ENCODE peak calls at places on chromosomes 7 and 10, in five cellular contexts. F is PC-3, R is BJ, D is sigmoid colon, B is endodermal cell. E is an unnamed sample.
A peak's percentile ranks its signal among the peaks of the same experiment; 100 is the strongest.

GRCh38 chr7:3300221-3300650 is 816 bp upstream of the SDK1 start:
- DNase-seq in F (peak; percentile 4), R (no peak), D (peak; percentile 71), B (peak; percentile 73), E (no peak)

GRCh38 chr10:14604181-14605142 is 170.2 kb downstream of the FAM107B start:
- DNase-seq in F (peak; percentile 69), R (no peak), D (peak; percentile 90), B (peak; percentile 76), E (peak; percentile 69)

GRCh38 chr7:27606270-27607209 is 56.1 kb downstream of the HIBADH start:
- DNase-seq in F (peak; percentile 90), R (peak; percentile 51), D (no peak), B (no peak), E (peak; percentile 26)

GRCh38 chr7:134288265-134288664 is 28.5 kb downstream of the SLC35B4 start:
- DNase-seq in F (no peak), R (no peak), D (no peak), B (no peak), E (peak; percentile 42)

GRCh38 chr7:157503229-157503628 is 166.4 kb downstream of the DNAJB6 start:
- DNase-seq in F (no peak), R (no peak), D (peak; percentile 7), B (peak; percentile 5), E (no peak)

GRCh38 chr7:83930262-83930661 is 264.3 kb downstream of the SEMA3A start:
- DNase-seq in F (no peak), R (no peak), D (no peak), B (no peak), E (no peak)

GRCh38 chr7:43700059-43700501 is 29.2 kb downstream of the COA1 start:
- DNase-seq in F (peak; percentile 80), R (no peak), D (no peak), B (no peak), E (peak; percentile 65)

GRCh38 chr10:132331259-132331955 is 586 bp upstream of the LRRC27 start:
- DNase-seq in F (peak; percentile 6), R (no peak), D (no peak), B (no peak), E (no peak)

GRCh38 chr7:155394413-155394812 is 63.5 kb upstream of the EN2 start:
- DNase-seq in F (no peak), R (no peak), D (no peak), B (no peak), E (no peak)

GRCh38 chr7:44104880-44105771 is 981 bp downstream of the AEBP1 start:
- DNase-seq in F (no peak), R (peak; percentile 43), D (peak; percentile 82), B (peak; percentile 72), E (peak; percentile 59)

GRCh38 chr10:60573342-60573741 is 183.7 kb upstream of the ANK3 start:
- DNase-seq in F (no peak), R (no peak), D (no peak), B (peak; percentile 56), E (no peak)

GRCh38 chr10:116274141-116274861 is 1.3 kb upstream of the GFRA1 start:
- DNase-seq in F (no peak), R (no peak), D (no peak), B (peak; percentile 81), E (no peak)
- TF ChIP-seq CTCF in F (no peak), R (peak; percentile 29), D (no peak), B (peak; percentile 17), E (no peak)

GRCh38 chr10:67663449-67664087 is 32.4 kb downstream of the CTNNA3 start:
- DNase-seq in F (no peak), R (no peak), D (no peak), B (peak; percentile 51), E (no peak)

GRCh38 chr10:67665491-67665890 is 30.5 kb downstream of the CTNNA3 start:
- DNase-seq in F (peak; percentile 87), R (no peak), D (no peak), B (peak; percentile 50), E (peak; percentile 11)

GRCh38 chr10:67666416-67667043 is 29.5 kb downstream of the CTNNA3 start:
- DNase-seq in F (peak; percentile 84), R (no peak), D (no peak), B (no peak), E (peak; percentile 24)

GRCh38 chr10:67662415-67662814 is 33.6 kb downstream of the CTNNA3 start:
- DNase-seq in F (no peak), R (no peak), D (no peak), B (no peak), E (no peak)

DNA sequence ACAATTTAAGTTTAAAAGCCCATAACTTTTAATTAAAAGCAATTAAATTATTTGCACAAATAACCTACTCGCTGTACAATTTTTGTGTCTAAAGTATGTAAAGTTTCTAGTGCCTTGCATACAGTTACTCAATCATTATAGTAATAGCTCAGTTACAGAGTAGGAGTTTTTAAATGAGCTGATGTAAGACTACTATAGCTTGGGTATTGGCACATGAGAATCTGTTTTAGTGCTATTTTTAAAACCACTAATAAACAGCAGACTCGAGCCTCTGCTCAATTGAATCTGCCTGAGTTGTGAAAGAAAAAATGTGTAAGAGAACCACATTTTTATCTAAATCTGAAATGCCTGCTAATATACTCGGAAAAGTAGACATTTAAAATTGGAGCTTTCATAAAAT is 31.1 kb downstream of the CTNNA3 start:
- DNase-seq in F (no peak), R (no peak), D (no peak), B (no peak), E (no peak)
- H3K4me3 ChIP-seq in F (no peak overlapping the region), R (no peak overlapping the region), D (no peak overlapping the region), B (no peak overlapping the region), E (no peak overlapping the region)

DNA sequence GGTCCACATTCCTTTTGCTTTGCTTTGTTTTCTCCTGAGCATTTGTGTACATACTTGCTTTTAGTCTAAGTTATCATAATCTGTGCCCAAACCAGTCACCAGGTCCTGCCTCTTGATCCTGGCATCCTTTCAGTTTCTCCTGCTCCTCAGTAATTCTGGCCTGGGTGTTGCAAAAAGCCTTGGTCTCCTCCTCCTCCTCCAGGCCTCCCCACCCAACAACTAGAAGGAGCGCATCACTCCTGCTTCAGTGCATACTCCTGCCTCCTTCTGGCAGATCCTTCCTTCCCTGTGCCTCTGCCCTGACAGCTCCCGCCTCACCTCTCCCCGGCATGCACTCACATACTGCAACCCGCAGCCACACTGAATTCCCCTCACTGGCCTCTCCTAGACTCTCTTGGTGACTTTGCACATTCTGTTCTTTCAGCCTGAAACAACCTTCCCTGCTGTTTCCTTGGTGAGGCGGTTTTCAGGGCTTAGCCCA is 2.3 kb downstream of the DENND2A start:
- DNase-seq in F (peak; percentile 46), R (no peak), D (peak; percentile 87), B (peak; percentile 86), E (peak; percentile 32)
- TF ChIP-seq CTCF in F (peak; percentile 41), R (peak; percentile 53), D (no peak), B (peak; percentile 63), E (peak; percentile 18)

GRCh38 chr10:123150229-123150985 is 2.5 kb downstream of the HMX2 start:
- DNase-seq in F (no peak), R (no peak), D (no peak), B (no peak), E (no peak)
- H3K4me3 ChIP-seq in F (no peak overlapping the region), R (peak overlapping the region; percentile 24), D (peak overlapping the region; percentile 42), B (peak overlapping the region; percentile 73), E (peak overlapping the region; percentile 37)

DNA sequence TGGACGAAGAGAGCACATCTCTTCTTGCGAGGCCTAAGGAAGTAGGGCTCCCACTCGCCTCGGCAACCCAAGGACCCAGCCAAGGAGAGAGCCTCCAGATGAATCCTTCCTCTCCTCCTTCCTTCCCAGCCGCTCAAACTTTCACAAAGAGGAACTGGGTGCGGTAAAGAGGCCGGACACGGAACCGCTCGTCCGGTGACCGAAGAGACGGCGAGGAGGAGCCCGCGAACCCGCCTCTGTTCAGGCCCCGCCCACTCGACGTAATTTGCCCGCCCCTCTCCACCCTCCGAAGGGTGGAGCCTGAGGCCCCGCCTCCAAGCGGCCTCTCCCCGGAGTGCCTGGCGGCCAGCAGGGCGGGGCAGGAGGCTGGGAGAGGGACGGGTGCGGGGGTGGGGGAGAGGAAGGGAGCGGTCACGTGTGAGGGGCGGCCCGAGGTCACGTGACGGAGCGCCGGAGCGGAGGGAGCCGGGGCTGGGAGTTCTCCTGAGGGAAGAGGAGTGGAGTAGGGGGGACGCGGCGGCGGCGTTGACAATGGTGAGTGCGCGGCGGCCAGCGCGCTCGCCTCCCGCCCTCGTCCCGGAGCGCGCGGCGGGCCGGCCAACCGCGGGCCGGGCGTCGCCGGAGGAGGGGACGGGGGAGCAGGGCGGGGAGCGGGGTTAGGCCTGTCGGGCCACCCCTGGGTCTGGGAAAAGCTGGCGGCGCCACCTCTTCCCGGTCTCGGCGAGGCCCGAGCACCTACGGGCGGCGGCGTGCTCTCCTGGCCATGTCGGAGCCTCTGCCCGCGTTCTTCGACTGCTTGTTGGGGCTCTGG is at the start of gene VPS26A:
- DNase-seq in F (peak; percentile 100), R (peak; percentile 85), D (peak; percentile 100), B (peak; percentile 100), E (peak; percentile 99)
- TF ChIP-seq CTCF in F (no peak), R (peak; percentile 48), D (peak; percentile 5), B (no peak), E (no peak)

DNA sequence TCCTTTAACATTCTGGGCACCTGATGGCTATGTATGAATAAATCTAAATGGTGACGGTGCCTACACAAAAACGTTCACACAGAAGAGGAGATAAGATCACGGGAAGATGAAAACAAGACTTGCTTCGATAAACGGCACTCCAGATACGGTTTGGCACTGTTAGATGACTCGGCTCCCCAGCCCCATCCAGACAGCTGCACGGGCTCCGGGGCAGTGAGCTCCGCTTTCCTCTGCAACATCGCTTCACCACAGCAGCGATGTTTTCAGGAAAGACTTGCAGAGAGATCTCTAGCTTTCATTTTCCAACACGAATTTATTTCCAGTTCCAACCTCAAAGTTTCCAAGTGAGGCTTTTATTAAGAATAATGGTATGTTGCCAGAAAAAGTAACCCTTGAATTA is 132.1 kb downstream of the KLF6 start:
- DNase-seq in F (no peak), R (no peak), D (no peak), B (no peak), E (no peak)
- H3K4me3 ChIP-seq in F (no peak overlapping the region), R (no peak overlapping the region), D (peak overlapping the region; percentile 33), B (no peak overlapping the region), E (no peak overlapping the region)

GRCh38 chr10:13276749-13277394 is 23.0 kb downstream of the PHYH start:
- DNase-seq in F (peak; percentile 2), R (no peak), D (no peak), B (no peak), E (no peak)
- TF ChIP-seq CTCF in F (peak; percentile 33), R (peak; percentile 18), D (no peak), B (peak; percentile 27), E (no peak)

GRCh38 chr10:30819306-30820190 is 190.0 kb upstream of the LYZL2 start:
- DNase-seq in F (no peak), R (peak; percentile 50), D (peak; percentile 65), B (no peak), E (no peak)
- H3K4me3 ChIP-seq in F (no peak overlapping the region), R (no peak overlapping the region), D (peak overlapping the region; percentile 33), B (no peak overlapping the region), E (no peak overlapping the region)

GRCh38 chr7:136179154-136179553 is 202.0 kb upstream of the MTPN start:
- DNase-seq in F (no peak), R (no peak), D (no peak), B (no peak), E (no peak)

GRCh38 chr7:136180984-136181383 is 203.8 kb upstream of the MTPN start:
- DNase-seq in F (no peak), R (no peak), D (no peak), B (no peak), E (no peak)

GRCh38 chr7:136179829-136180721 is 202.9 kb upstream of the MTPN start:
- DNase-seq in F (no peak), R (no peak), D (no peak), B (no peak), E (no peak)

GRCh38 chr7:136184719-136185118 is 207.6 kb upstream of the MTPN start:
- DNase-seq in F (no peak), R (no peak), D (no peak), B (no peak), E (no peak)

GRCh38 chr7:136183981-136184380 is 206.8 kb upstream of the MTPN start:
- DNase-seq in F (peak; percentile 3), R (no peak), D (no peak), B (no peak), E (no peak)
- TF ChIP-seq CTCF in F (no peak), R (no peak), D (no peak), B (peak; percentile 74), E (no peak)